ENCODE peak calls at places on chromosomes 4 and X, in five cellular contexts. Q is GM23248, N is GM23338, K is PC-3, L is PC-9. V is an unnamed sample.
A peak's percentile ranks its signal among the peaks of the same experiment; 100 is the strongest.

GRCh38 chr4:54099287-54099958 is 540 bp upstream of the GSX2 start:
- DNase-seq in Q (no peak), N (peak; percentile 67), K (no peak), L (no peak), V (no peak)

GRCh38 chrX:74104356-74105065 is 199.5 kb upstream of the ZCCHC13 start:
- DNase-seq in Q (peak; percentile 73), N (no peak), K (peak; percentile 13), L (peak; percentile 62), V (peak; percentile 72)

GRCh38 chr4:123163501-123163900 is 233.1 kb upstream of the SPRY1 start:
- DNase-seq in Q (peak; percentile 3), N (no peak), K (no peak), L (no peak), V (no peak)

GRCh38 chrX:101203782-101204351 is 15.7 kb upstream of the DRP2 start:
- DNase-seq in Q (no peak), N (no peak), K (no peak), L (no peak), V (no peak)

GRCh38 chr4:58247792-58248191 is 1137.6 kb upstream of the IGFBP7 start:
- DNase-seq in Q (no peak), N (peak; percentile 53), K (peak; percentile 53), L (no peak), V (no peak)

GRCh38 chr4:142913461-142914030 is 67.4 kb upstream of the INPP4B start:
- DNase-seq in Q (peak; percentile 60), N (no peak), K (no peak), L (no peak), V (no peak)

GRCh38 chrX:1529328-1529727 is 7.7 kb downstream of the P2RY8 start:
- DNase-seq in Q (no peak), N (no peak), K (no peak), L (no peak), V (no peak)

GRCh38 chr4:38099908-38100407 is 139.8 kb downstream of the PTTG2 start:
- DNase-seq in Q (peak; percentile 91), N (no peak), K (no peak), L (no peak), V (peak; percentile 42)

GRCh38 chr4:106981431-106981830 is 54.7 kb downstream of the DKK2 start:
- DNase-seq in Q (no peak), N (peak; percentile 41), K (no peak), L (no peak), V (no peak)

GRCh38 chr4:35562831-35563230 is 681.5 kb downstream of the ARAP2 start:
- DNase-seq in Q (no peak), N (no peak), K (no peak), L (no peak), V (no peak)

GRCh38 chr4:168766537-168767316 is 243.3 kb downstream of the CBR4 start:
- DNase-seq in Q (peak; percentile 64), N (no peak), K (peak; percentile 60), L (peak; percentile 39), V (no peak)

GRCh38 chr4:121790976-121791375 is 10.1 kb upstream of the EXOSC9 start:
- DNase-seq in Q (no peak), N (no peak), K (no peak), L (no peak), V (no peak)

GRCh38 chr4:73718375-73719373 is 21.7 kb upstream of the CXCL8 start:
- DNase-seq in Q (peak; percentile 72), N (no peak), K (peak; percentile 72), L (peak; percentile 49), V (no peak)

GRCh38 chrX:68646421-68646820 is 1.0 kb upstream of the STARD8 start:
- DNase-seq in Q (no peak), N (no peak), K (no peak), L (no peak), V (no peak)

GRCh38 chr4:164012396-164013027 is 518.0 kb downstream of the TMA16 start:
- DNase-seq in Q (no peak), N (peak; percentile 84), K (peak; percentile 58), L (no peak), V (no peak)

GRCh38 chr4:110268352-110268751 is 69.9 kb upstream of the ELOVL6 start:
- DNase-seq in Q (no peak), N (no peak), K (no peak), L (no peak), V (no peak)

GRCh38 chrX:15947648-15948317 is 93.2 kb upstream of the AP1S2 start:
- DNase-seq in Q (peak; percentile 68), N (peak; percentile 67), K (peak; percentile 64), L (no peak), V (peak; percentile 60)

GRCh38 chr4:108695062-108695461 is 44.7 kb downstream of the OSTC start:
- DNase-seq in Q (no peak), N (no peak), K (no peak), L (no peak), V (no peak)

GRCh38 chr4:38948551-38948950 is 80.9 kb downstream of the FAM114A1 start:
- DNase-seq in Q (peak; percentile 94), N (no peak), K (peak; percentile 77), L (peak; percentile 87), V (no peak)

GRCh38 chr4:74487771-74488170 is 42.8 kb downstream of the AREG start:
- DNase-seq in Q (no peak), N (no peak), K (no peak), L (no peak), V (no peak)

GRCh38 chr4:48016141-48017107 is at the start of the genes CNGA1 and NIPAL1:
- DNase-seq in Q (peak; percentile 81), N (peak; percentile 96), K (peak; percentile 90), L (peak; percentile 83), V (peak; percentile 38)

GRCh38 chr4:41517747-41518146 is 20.2 kb upstream of the LIMCH1 start:
- DNase-seq in Q (no peak), N (no peak), K (no peak), L (no peak), V (no peak)

GRCh38 chrX:72478351-72478750 is 94.3 kb downstream of the HDAC8 start:
- DNase-seq in Q (no peak), N (no peak), K (no peak), L (no peak), V (no peak)

GRCh38 chr4:60923075-60923474 is 277.1 kb upstream of the ADGRL3 start:
- DNase-seq in Q (no peak), N (peak; percentile 12), K (no peak), L (no peak), V (no peak)

GRCh38 chr4:7726665-7727413 is 212.8 kb downstream of the AFAP1 start:
- DNase-seq in Q (no peak), N (no peak), K (no peak), L (no peak), V (no peak)

GRCh38 chrX:10023821-10024220 is 56.7 kb downstream of the CLDN34 start:
- DNase-seq in Q (no peak), N (no peak), K (no peak), L (no peak), V (no peak)

GRCh38 chrX:10017866-10018265 is 50.7 kb downstream of the CLDN34 start:
- DNase-seq in Q (peak; percentile 48), N (peak; percentile 40), K (peak; percentile 92), L (peak; percentile 90), V (peak; percentile 11)

GRCh38 chrX:10022580-10023245 is 55.6 kb downstream of the CLDN34 start:
- DNase-seq in Q (peak; percentile 72), N (no peak), K (no peak), L (no peak), V (no peak)

GRCh38 chrX:10022273-10022541 is 55.0 kb downstream of the CLDN34 start:
- DNase-seq in Q (no peak), N (no peak), K (no peak), L (no peak), V (no peak)

GRCh38 chrX:10021461-10022272 is 54.5 kb downstream of the CLDN34 start:
- DNase-seq in Q (peak; percentile 46), N (no peak), K (peak; percentile 36), L (no peak), V (no peak)
- H3K27ac ChIP-seq in Q (no peak overlapping the region), N (no peak overlapping the region), K (no peak overlapping the region), L (no peak overlapping the region), V (no peak overlapping the region)

GRCh38 chr4:140153744-140154571 is at the start of gene MAML3:
- DNase-seq in Q (peak; percentile 99), N (peak; percentile 94), K (peak; percentile 87), L (peak; percentile 74), V (no peak)
- TF ChIP-seq EZH2 in Q (no peak), N (peak; percentile 20), K (no peak), L (no peak), V (no peak)

GRCh38 chr4:88725986-88726385 is 28.4 kb upstream of the NAP1L5 start:
- DNase-seq in Q (peak; percentile 12), N (no peak), K (no peak), L (no peak), V (no peak)

GRCh38 chr4:88722828-88723227 is 25.2 kb upstream of the NAP1L5 start:
- DNase-seq in Q (no peak), N (no peak), K (no peak), L (no peak), V (no peak)

GRCh38 chr4:88724406-88724805 is 26.8 kb upstream of the NAP1L5 start:
- DNase-seq in Q (no peak), N (no peak), K (no peak), L (no peak), V (no peak)

GRCh38 chr4:88722276-88722780 is 24.7 kb upstream of the NAP1L5 start:
- DNase-seq in Q (no peak), N (no peak), K (no peak), L (no peak), V (no peak)

DNA sequence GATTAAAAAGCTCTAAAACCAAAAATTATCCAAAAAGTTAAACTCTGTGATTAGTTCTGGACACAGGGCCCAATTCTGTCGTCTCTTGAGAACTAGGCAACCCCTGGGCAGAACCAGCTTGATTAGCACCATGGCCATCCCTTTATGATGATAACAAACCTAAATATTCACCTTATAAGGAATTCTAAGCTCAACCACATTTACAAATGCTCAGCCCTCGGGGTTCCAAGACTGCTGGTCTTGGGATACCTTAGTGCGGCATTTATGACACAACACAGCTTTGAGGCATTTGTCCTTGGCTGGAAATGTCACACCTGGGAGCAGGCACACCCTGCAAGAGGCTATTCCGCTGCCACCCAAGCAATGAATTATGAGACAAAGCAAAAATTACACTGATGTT is 27.5 kb upstream of the NAP1L5 start:
- DNase-seq in Q (no peak), N (peak; percentile 30), K (no peak), L (no peak), V (no peak)
- H3K27ac ChIP-seq in Q (no peak overlapping the region), N (no peak overlapping the region), K (no peak overlapping the region), L (no peak overlapping the region), V (no peak overlapping the region)

GRCh38 chr4:23234018-23234417 is 541.3 kb downstream of the GBA3 start:
- DNase-seq in Q (no peak), N (peak; percentile 84), K (no peak), L (no peak), V (no peak)

GRCh38 chr4:23233596-23233995 is 540.9 kb downstream of the GBA3 start:
- DNase-seq in Q (no peak), N (no peak), K (no peak), L (no peak), V (no peak)

GRCh38 chr4:23235613-23236390 is 543.1 kb downstream of the GBA3 start:
- DNase-seq in Q (no peak), N (peak; percentile 9), K (no peak), L (no peak), V (no peak)

GRCh38 chr4:23234716-23235115 is 542.0 kb downstream of the GBA3 start:
- DNase-seq in Q (no peak), N (no peak), K (peak; percentile 32), L (no peak), V (peak; percentile 4)

DNA sequence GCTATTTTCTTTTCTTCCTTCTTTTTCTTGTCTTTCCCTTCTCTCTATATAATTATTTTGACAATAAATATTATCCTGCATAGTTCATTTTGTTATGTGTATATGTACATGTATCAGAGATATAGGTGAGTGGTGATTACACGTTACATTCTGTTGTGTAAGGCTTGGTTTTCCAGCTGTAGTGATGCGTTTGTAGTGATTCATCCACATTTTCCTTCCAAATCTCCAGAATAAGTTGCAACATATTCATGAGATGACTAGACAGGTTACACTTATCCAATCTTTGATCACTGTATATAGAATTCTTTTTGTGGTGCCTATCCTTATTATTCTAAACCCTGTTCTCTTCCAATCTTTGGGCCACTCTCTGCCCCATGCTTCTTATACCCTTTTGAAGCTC is 540.2 kb downstream of the GBA3 start:
- DNase-seq in Q (peak; percentile 0), N (no peak), K (peak; percentile 39), L (no peak), V (peak; percentile 13)
- TF ChIP-seq EZH2 in Q (no peak), N (no peak), K (no peak), L (no peak), V (no peak)